ENCODE peak calls at places on chromosomes 16 and 17, in four cellular contexts. T is esophagus muscularis mucosa, Q is adrenal gland, A is tibial artery. P is an unnamed sample. For H3K4me1 and H3K9me3, the result is how much of the 10 kb centered on the place peaks cover.

GRCh38 chr16:12252616-12253015 is 276.1 kb downstream of the SNX29 start:
- DNase-seq in T (no peak), Q (no peak), A (no peak), P (no peak)

GRCh38 chr17:73211745-73212144 is 18.9 kb downstream of the COG1 start:
- DNase-seq in T (no peak), Q (no peak), A (peak), P (no peak)

GRCh38 chr16:28555593-28555992 is 1.9 kb downstream of the SGF29 start:
- DNase-seq in T (no peak), Q (no peak), A (no peak), P (no peak)

GRCh38 chr17:2011421-2012371 is 13.4 kb downstream of the RTN4RL1 start:
- DNase-seq in T (no peak), Q (no peak), A (peak), P (no peak)

GRCh38 chr16:78571434-78571833 is 472.0 kb downstream of the WWOX start:
- DNase-seq in T (no peak), Q (no peak), A (no peak), P (no peak)

GRCh38 chr16:20897897-20898296 is 2.3 kb downstream of the DCUN1D3 start:
- DNase-seq in T (no peak), Q (no peak), A (no peak), P (no peak)

GRCh38 chr16:74448990-74449389 is 27.7 kb upstream of the CLEC18B start:
- DNase-seq in T (peak), Q (peak), A (peak), P (peak)

GRCh38 chr16:477287-477686 is 50.2 kb upstream of the CAPN15 start:
- DNase-seq in T (no peak), Q (no peak), A (no peak), P (peak)

GRCh38 chr17:32927201-32927723 is 691 bp upstream of the TMEM98 start:
- DNase-seq in T (no peak), Q (no peak), A (no peak), P (no peak)

GRCh38 chr16:57115504-57116182 is 23.3 kb downstream of the CPNE2 start:
- DNase-seq in T (no peak), Q (peak), A (peak), P (peak)

DNA sequence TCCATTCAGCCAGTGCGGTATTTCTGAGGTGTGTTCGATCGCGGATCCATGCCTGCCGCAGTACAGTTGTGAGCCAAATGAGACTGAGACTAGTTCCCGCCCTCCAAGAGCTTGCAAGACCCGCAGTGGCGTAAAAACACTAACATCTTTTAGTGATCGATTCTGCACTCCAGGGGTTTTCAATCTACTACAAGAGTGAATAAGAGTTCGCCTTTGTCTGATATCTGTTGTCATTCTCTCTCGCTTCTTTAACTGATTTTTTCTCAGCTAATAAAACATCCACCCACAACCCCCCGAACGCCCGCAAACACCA is 454 bp upstream of the RPL19 start:
- DNase-seq in T (no peak), Q (no peak), A (no peak), P (no peak)
- H3K4me1 ChIP-seq in T (half or more), Q (under half), A (under half), P (half or more)

GRCh38 chr16:10282367-10282766 is 100.1 kb upstream of the GRIN2A start:
- DNase-seq in T (no peak), Q (no peak), A (no peak), P (no peak)

GRCh38 chr16:10280262-10281170 is 98.3 kb upstream of the GRIN2A start:
- DNase-seq in T (no peak), Q (no peak), A (peak), P (no peak)

DNA sequence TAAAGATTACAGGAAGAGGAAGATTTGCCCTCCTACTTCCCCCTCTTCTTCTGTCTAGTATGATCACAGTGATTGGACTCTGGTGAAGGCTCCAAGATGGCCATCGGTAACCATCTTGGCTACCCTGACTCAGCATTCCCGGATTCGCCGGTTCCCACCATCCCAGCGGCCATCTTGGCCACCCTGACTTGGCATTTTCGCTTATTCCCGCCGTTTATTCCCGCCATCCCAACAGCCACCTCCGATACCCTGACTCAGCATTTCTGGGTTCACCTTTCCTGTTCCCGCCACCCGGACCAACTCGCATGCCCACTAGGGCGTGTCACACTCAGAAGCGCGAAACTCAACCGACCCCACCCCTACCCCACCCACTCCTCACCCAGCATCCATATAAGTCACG is 95.4 kb upstream of the GRIN2A start:
- DNase-seq in T (no peak), Q (no peak), A (no peak), P (no peak)
- H3K9me3 ChIP-seq in T (under half), Q (under half), A (under half), P (under half)

GRCh38 chr17:80939151-80940145 is 52.2 kb upstream of the CHMP6 start:
- DNase-seq in T (no peak), Q (no peak), A (peak), P (no peak)
- H3K4me3 ChIP-seq in T (no peak), Q (no peak), A (no peak), P (no peak)

DNA sequence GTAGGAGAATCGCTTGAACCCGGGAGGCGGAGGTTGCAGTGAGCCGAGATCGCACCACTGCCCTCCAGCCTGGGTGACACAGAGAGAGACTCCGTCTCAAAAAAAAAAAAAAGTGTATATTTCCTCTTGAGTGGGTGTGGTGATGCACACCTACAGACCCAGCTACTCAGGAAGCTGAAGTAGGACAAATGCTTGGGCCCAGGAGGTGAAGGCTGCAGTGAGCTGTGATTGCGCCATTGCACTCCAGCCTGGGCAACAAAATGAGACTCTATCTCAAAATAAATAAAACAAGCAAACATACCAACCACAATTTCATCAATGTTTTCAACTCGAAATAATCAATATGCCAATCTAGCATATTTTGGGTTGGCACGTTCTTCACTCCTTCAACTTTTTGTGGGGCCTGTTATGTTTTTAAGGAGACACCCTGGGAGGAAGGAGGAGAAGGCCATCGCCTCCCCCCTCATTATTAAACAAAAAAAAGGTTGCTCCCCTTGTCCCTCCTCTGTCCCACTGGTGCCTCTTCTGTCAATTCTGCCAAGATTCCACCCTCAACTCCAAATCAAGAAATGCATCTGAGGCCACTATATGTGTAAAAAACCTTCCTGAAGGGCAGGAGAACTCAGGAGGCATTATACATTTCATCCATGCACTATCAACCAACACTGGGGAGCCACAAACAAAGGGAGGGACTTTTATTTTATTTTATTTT is 52.4 kb upstream of the ATF7IP2 start:
- DNase-seq in T (no peak), Q (no peak), A (no peak), P (no peak)
- H3K4me1 ChIP-seq in T (under half), Q (under half), A (under half), P (under half)

DNA sequence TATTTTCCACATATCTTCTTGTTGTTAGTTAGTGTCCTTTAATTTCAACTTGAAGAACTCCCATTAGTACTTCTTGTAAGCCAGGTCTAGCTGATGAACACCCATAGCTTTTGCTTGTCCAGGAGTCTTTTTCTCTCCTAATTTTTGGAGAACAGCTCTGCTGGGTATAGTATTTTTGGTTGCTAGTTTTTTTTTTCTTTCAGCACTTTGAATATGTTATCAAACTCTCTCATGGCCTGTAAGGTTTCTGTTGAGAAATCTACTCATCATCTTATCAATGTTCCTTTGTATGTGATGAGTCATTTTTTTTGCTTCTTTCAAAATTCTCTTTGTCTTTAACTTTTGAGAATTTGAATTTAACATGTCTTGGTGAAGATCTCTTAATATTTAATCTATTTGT is 31.8 kb upstream of the NKD1 start:
- DNase-seq in T (no peak), Q (no peak), A (no peak), P (no peak)
- H3K9me3 ChIP-seq in T (under half), Q (under half), A (under half), P (half or more)

GRCh38 chr16:30557950-30558788 is at the start of gene ZNF764:
- DNase-seq in T (peak), Q (peak), A (peak), P (peak)

GRCh38 chr16:30557397-30557949 is 701 bp downstream of the ZNF764 start:
- DNase-seq in T (no peak), Q (no peak), A (no peak), P (no peak)

GRCh38 chr16:30561212-30561816 is 3.1 kb upstream of the ZNF764 start:
- DNase-seq in T (no peak), Q (peak), A (no peak), P (no peak)

GRCh38 chr16:30559690-30560089 is 1.5 kb upstream of the ZNF764 start:
- DNase-seq in T (no peak), Q (no peak), A (no peak), P (no peak)

DNA sequence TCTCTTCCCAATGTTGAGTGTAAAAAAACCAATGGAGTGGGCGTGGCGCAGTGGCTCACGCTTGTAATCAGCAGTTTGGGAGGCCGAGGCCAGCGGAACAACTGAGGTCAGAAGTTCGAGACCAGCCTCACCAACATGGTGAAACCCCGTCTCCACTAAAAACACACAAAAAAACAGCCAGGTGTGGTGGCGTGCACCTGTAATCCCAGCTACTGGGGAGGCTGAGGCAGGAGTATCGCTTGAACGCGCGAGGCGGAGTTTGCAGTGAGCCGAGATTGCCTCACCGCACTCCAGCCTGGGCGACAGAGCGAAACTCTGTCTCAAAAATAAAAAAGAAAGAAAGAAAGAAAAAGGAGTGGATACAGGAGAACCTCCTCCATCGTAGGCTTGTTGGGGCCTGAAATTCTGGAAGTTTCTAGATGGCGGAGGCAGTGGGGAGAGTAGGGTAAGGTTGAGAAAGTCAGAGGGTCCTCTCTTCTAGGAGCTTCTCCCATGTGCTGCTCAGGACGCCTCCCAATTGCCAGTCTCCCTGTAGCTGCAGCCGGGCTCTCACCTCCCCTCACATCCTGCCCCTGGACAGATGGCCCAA is 709 bp upstream of the ZNF764 start:
- DNase-seq in T (no peak), Q (no peak), A (no peak), P (no peak)
- H3K4me3 ChIP-seq in T (peak), Q (no peak), A (peak), P (peak)

GRCh38 chr17:47906443-47906842 is 10.4 kb downstream of the SP2 start:
- DNase-seq in T (no peak), Q (no peak), A (no peak), P (no peak)
- H3K4me1 ChIP-seq in T (half or more), Q (under half), A (half or more), P (half or more)

P was measured in left ventricle myocardium inferior.